ENCODE peak calls at places on chromosome 12, in eight cellular contexts. D is neural progenitor cell; C is left lung; S is CD4-positive, CD25-positive, alpha-beta regulatory T cell; M is SJSA1; R is Karpas-422; H is mesenchymal stem cell; I is ovary. O is an unnamed sample.

GRCh38 chr12:49225551-49226166 is 36.8 kb upstream of the TUBA1A start:
- DNase-seq in D (no peak), C (peak; percentile 85), S (no peak), M (no peak), R (peak; percentile 52), H (no peak), I (no peak), O (no peak)

GRCh38 chr12:9588749-9589148 is 19.0 kb downstream of the KLRB1 start:
- DNase-seq in D (no peak), C (no peak), S (no peak), M (no peak), R (no peak), H (no peak), I (no peak), O (no peak)

GRCh38 chr12:6914246-6914947 is at the start of gene ENO2:
- DNase-seq in D (peak; percentile 79), C (peak; percentile 92), S (peak; percentile 81), M (peak; percentile 71), R (peak; percentile 82), H (peak; percentile 73), I (peak; percentile 84), O (peak; percentile 88)

GRCh38 chr12:24838531-24838950 is 110.4 kb downstream of the BCAT1 start:
- DNase-seq in D (no peak), C (no peak), S (no peak), M (no peak), R (no peak), H (peak; percentile 96), I (peak; percentile 63), O (no peak)

GRCh38 chr12:1719139-1719538 is 28.3 kb downstream of the ADIPOR2 start:
- DNase-seq in D (no peak), C (no peak), S (no peak), M (no peak), R (no peak), H (no peak), I (no peak), O (no peak)

GRCh38 chr12:113479578-113480335 is 8.1 kb upstream of the LHX5 start:
- DNase-seq in D (peak; percentile 94), C (no peak), S (no peak), M (no peak), R (no peak), H (peak; percentile 45), I (peak; percentile 24), O (no peak)

GRCh38 chr12:100706029-100706428 is 88.5 kb upstream of the ANO4 start:
- DNase-seq in D (no peak), C (no peak), S (no peak), M (no peak), R (no peak), H (peak; percentile 93), I (no peak), O (no peak)

GRCh38 chr12:53974084-53975018 is at the start of gene HOTAIR:
- DNase-seq in D (no peak), C (peak; percentile 69), S (no peak), M (peak; percentile 83), R (peak; percentile 80), H (no peak), I (no peak), O (peak; percentile 38)

GRCh38 chr12:69843653-69844052 is 18.6 kb downstream of the MYRFL start:
- DNase-seq in D (no peak), C (no peak), S (no peak), M (no peak), R (no peak), H (no peak), I (no peak), O (no peak)

GRCh38 chr12:124884587-124885438 is 21.1 kb upstream of the SCARB1 start:
- DNase-seq in D (peak; percentile 43), C (no peak), S (no peak), M (no peak), R (peak; percentile 93), H (no peak), I (no peak), O (no peak)

GRCh38 chr12:114403690-114404450 is 2.1 kb downstream of the TBX5 start:
- DNase-seq in D (peak; percentile 66), C (no peak), S (no peak), M (no peak), R (no peak), H (no peak), I (no peak), O (no peak)

GRCh38 chr12:20629414-20630156 is 65.5 kb upstream of the SLCO1C1 start:
- DNase-seq in D (no peak), C (no peak), S (no peak), M (peak; percentile 48), R (no peak), H (peak; percentile 13), I (peak; percentile 20), O (no peak)

GRCh38 chr12:87812030-87812429 is 217.2 kb downstream of the C12orf50 start:
- DNase-seq in D (no peak), C (no peak), S (no peak), M (no peak), R (no peak), H (no peak), I (no peak), O (no peak)

GRCh38 chr12:58757422-58757821 is 162.9 kb downstream of the LRIG3 start:
- DNase-seq in D (no peak), C (no peak), S (no peak), M (peak; percentile 88), R (no peak), H (peak; percentile 94), I (no peak), O (no peak)

GRCh38 chr12:18250313-18250916 is 10.9 kb upstream of the PIK3C2G start:
- DNase-seq in D (peak; percentile 88), C (no peak), S (no peak), M (no peak), R (peak; percentile 79), H (peak; percentile 71), I (peak; percentile 25), O (no peak)

GRCh38 chr12:22700126-22700525 is 75.2 kb downstream of the ETNK1 start:
- DNase-seq in D (no peak), C (no peak), S (no peak), M (no peak), R (no peak), H (no peak), I (no peak), O (no peak)

GRCh38 chr12:65535951-65536350 is 257.5 kb downstream of the MSRB3 start:
- DNase-seq in D (no peak), C (no peak), S (no peak), M (no peak), R (no peak), H (peak; percentile 44), I (no peak), O (no peak)

GRCh38 chr12:26153421-26154154 is 28.8 kb upstream of the BHLHE41 start:
- DNase-seq in D (no peak), C (no peak), S (no peak), M (peak; percentile 81), R (no peak), H (peak; percentile 97), I (peak; percentile 63), O (no peak)

GRCh38 chr12:442235-442884 is 17.4 kb upstream of the B4GALNT3 start:
- DNase-seq in D (peak; percentile 70), C (no peak), S (peak; percentile 13), M (no peak), R (peak; percentile 75), H (peak; percentile 59), I (peak; percentile 49), O (peak; percentile 31)

GRCh38 chr12:51904951-51905471 is 2.3 kb upstream of the ACVRL1 start:
- DNase-seq in D (no peak), C (no peak), S (no peak), M (no peak), R (no peak), H (peak; percentile 90), I (no peak), O (no peak)

GRCh38 chr12:77940566-77940965 is 109.9 kb downstream of the NAV3 start:
- DNase-seq in D (no peak), C (no peak), S (no peak), M (no peak), R (no peak), H (peak; percentile 74), I (no peak), O (no peak)

GRCh38 chr12:122835693-122836026 is 403 bp downstream of the HIP1R start:
- DNase-seq in D (no peak), C (peak; percentile 82), S (no peak), M (no peak), R (peak; percentile 64), H (no peak), I (no peak), O (no peak)

GRCh38 chr12:10965511-10965910 is 21.2 kb downstream of the TAS2R50 start:
- DNase-seq in D (no peak), C (no peak), S (no peak), M (no peak), R (no peak), H (no peak), I (no peak), O (no peak)

GRCh38 chr12:56878010-56878339 is 56.2 kb downstream of the SDR9C7 start:
- DNase-seq in D (no peak), C (no peak), S (no peak), M (no peak), R (peak; percentile 6), H (no peak), I (no peak), O (no peak)
- H3K9me3 ChIP-seq in D (no peaks in the 10 kb centered on the region), C (peaks cover 13% of the 10 kb centered on the region), S (peaks cover 2% of the 10 kb centered on the region), M (peaks cover 7% of the 10 kb centered on the region), R (no peaks in the 10 kb centered on the region), H (peaks cover 8% of the 10 kb centered on the region), I (no peaks in the 10 kb centered on the region), O (no peaks in the 10 kb centered on the region)

GRCh38 chr12:131093971-131094830 is 140.5 kb downstream of the ADGRD1 start:
- DNase-seq in D (no peak), C (peak; percentile 31), S (no peak), M (no peak), R (no peak), H (no peak), I (peak; percentile 11), O (no peak)
- H3K9me3 ChIP-seq in D (no peaks in the 10 kb centered on the region), C (no peaks in the 10 kb centered on the region), S (no peaks in the 10 kb centered on the region), M (no peaks in the 10 kb centered on the region), R (no peaks in the 10 kb centered on the region), H (no peaks in the 10 kb centered on the region), I (no peaks in the 10 kb centered on the region), O (no peaks in the 10 kb centered on the region)

DNA sequence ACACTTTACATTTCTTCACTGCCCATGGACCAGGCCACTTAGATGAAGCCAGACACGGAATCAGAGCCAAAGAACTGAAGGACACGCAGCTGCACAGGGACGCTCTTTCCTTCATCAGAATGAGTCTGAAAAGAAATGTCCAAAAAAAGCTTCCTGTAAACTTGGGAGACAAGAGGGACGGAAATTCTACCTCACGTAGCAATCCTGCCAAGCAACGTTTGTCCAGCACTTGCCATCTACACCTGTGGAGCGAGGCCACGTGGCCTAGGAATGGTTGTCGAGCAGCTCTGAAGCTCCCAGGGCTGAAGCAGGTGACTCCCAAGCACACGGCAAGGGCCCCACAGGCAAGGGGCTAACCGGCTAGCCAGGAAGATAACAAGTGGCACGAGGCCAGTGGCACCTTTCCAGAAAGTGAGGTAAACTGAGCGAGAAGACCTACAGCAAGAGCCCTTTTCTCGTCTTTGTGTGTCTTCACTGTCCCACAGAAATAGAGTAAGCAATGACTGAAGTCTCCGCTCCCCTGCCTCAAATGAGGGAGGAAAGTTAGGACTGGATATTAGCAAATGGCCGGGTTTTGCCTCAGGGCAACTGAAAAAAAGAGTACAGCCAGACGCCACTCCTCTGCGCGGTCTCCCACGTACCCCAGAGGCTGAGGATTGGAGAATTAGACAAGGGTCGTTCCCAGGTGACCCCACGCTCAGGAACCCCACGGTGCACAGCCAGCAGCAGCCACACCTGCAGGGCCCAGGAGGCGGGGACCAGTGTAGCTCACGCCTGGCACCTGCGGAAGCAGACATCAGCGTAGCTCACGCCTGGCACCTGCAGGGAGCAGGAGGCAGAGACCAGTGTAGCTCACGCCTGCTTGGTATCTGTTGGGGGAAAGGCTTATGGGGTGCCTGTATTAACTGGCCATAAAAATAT is 7.7 kb downstream of the ZNF605 start:
- DNase-seq in D (no peak), C (no peak), S (no peak), M (peak; percentile 91), R (no peak), H (no peak), I (no peak), O (no peak)
- H3K9me3 ChIP-seq in D (peaks cover 13% of the 10 kb centered on the region), C (peaks cover 95% of the 10 kb centered on the region), S (peaks cover 42% of the 10 kb centered on the region), M (peaks cover 85% of the 10 kb centered on the region), R (peaks cover 34% of the 10 kb centered on the region), H (peaks cover 98% of the 10 kb centered on the region), I (peaks cover 63% of the 10 kb centered on the region), O (peaks cover 5% of the 10 kb centered on the region)

GRCh38 chr12:133073836-133074235 is 6.9 kb upstream of the ZNF140 start:
- DNase-seq in D (no peak), C (no peak), S (no peak), M (no peak), R (no peak), H (no peak), I (no peak), O (no peak)
- H3K9me3 ChIP-seq in D (peaks cover 52% of the 10 kb centered on the region), C (peaks cover 100% of the 10 kb centered on the region), S (peaks cover 62% of the 10 kb centered on the region), M (peaks cover 13% of the 10 kb centered on the region), R (peaks cover 40% of the 10 kb centered on the region), H (peaks cover 81% of the 10 kb centered on the region), I (peaks cover 14% of the 10 kb centered on the region), O (peaks cover 21% of the 10 kb centered on the region)

O was measured in T-helper 17 cell.